ENCODE peak calls at places on chromosomes 11 and 22, in six cellular contexts. U, B, W, H, O and K are unnamed samples.

GRCh38 chr11:721913-722811 is 16.1 kb downstream of the EPS8L2 start:
- DNase-seq in U (peak), B (no peak), W (no peak), H (no peak), O (no peak), K (no peak)

GRCh38 chr11:2186669-2187266 is 15.2 kb upstream of the TH start:
- DNase-seq in U (peak), B (peak), W (peak), H (no peak), O (no peak), K (no peak)

GRCh38 chr22:41557401-41558240 is 3.2 kb upstream of the CSDC2 start:
- DNase-seq in U (no peak), B (peak), W (peak), H (peak), O (no peak), K (no peak)

GRCh38 chr11:76143274-76143673 is 63.0 kb downstream of the WNT11 start:
- DNase-seq in U (no peak), B (no peak), W (no peak), H (no peak), O (no peak), K (no peak)

GRCh38 chr11:112285918-112286317 is 25.3 kb upstream of the PLET1 start:
- DNase-seq in U (no peak), B (no peak), W (no peak), H (peak), O (no peak), K (no peak)

GRCh38 chr11:15309296-15309695 is 194.6 kb downstream of the INSC start:
- DNase-seq in U (no peak), B (peak), W (no peak), H (no peak), O (no peak), K (no peak)

GRCh38 chr11:1842149-1843097 is 3.6 kb downstream of the TNNI2 start:
- DNase-seq in U (no peak), B (no peak), W (no peak), H (no peak), O (no peak), K (no peak)

GRCh38 chr11:72081856-72082255 is 1.2 kb downstream of the LRRC51 start:
- DNase-seq in U (no peak), B (peak), W (no peak), H (no peak), O (no peak), K (no peak)

GRCh38 chr11:73265853-73266643 is 6.1 kb upstream of the P2RY6 start:
- DNase-seq in U (no peak), B (no peak), W (no peak), H (no peak), O (no peak), K (no peak)

GRCh38 chr11:62142921-62143320 is 19.1 kb downstream of the INCENP start:
- DNase-seq in U (no peak), B (no peak), W (no peak), H (no peak), O (no peak), K (no peak)

GRCh38 chr22:22705328-22706100 is 61.1 kb downstream of the GGTLC2 start:
- DNase-seq in U (no peak), B (no peak), W (no peak), H (no peak), O (no peak), K (no peak)

GRCh38 chr11:86143429-86144030 is 74.6 kb upstream of the PICALM start:
- DNase-seq in U (no peak), B (no peak), W (no peak), H (no peak), O (no peak), K (no peak)

GRCh38 chr11:128624269-128625170 is 37.2 kb upstream of the ETS1 start:
- DNase-seq in U (peak), B (peak), W (no peak), H (no peak), O (peak), K (no peak)

GRCh38 chr11:133343951-133344350 is 188.3 kb downstream of the OPCML start:
- DNase-seq in U (no peak), B (peak), W (no peak), H (no peak), O (no peak), K (peak)

GRCh38 chr11:115154355-115154736 is 349.9 kb downstream of the CADM1 start:
- DNase-seq in U (no peak), B (no peak), W (no peak), H (no peak), O (no peak), K (no peak)

GRCh38 chr11:3221408-3222002 is 2.9 kb upstream of the MRGPRG start:
- DNase-seq in U (no peak), B (no peak), W (no peak), H (no peak), O (no peak), K (no peak)

GRCh38 chr11:117634756-117635593 is 162.0 kb downstream of the DSCAML1 start:
- DNase-seq in U (no peak), B (no peak), W (no peak), H (no peak), O (no peak), K (no peak)

GRCh38 chr11:102476812-102477211 is 24.2 kb upstream of the TMEM123 start:
- DNase-seq in U (peak), B (peak), W (peak), H (peak), O (no peak), K (no peak)

GRCh38 chr11:110161061-110161460 is 67.9 kb downstream of the ZC3H12C start:
- DNase-seq in U (no peak), B (no peak), W (no peak), H (no peak), O (no peak), K (no peak)

GRCh38 chr22:38943181-38943580 is 14.2 kb upstream of the APOBEC3A start:
- DNase-seq in U (no peak), B (no peak), W (no peak), H (no peak), O (no peak), K (no peak)

GRCh38 chr11:831132-831864 is 1.5 kb upstream of the CD151 start:
- DNase-seq in U (no peak), B (no peak), W (peak), H (peak), O (no peak), K (no peak)

GRCh38 chr11:127649071-127649470 is 648.5 kb upstream of the KIRREL3 start:
- DNase-seq in U (no peak), B (no peak), W (no peak), H (no peak), O (no peak), K (no peak)

GRCh38 chr11:68408512-68408911 is 52.0 kb upstream of the PPP6R3 start:
- DNase-seq in U (no peak), B (no peak), W (no peak), H (no peak), O (no peak), K (no peak)

GRCh38 chr22:47304191-47304831 is 541.9 kb downstream of the TBC1D22A start:
- DNase-seq in U (no peak), B (no peak), W (no peak), H (no peak), O (no peak), K (no peak)

GRCh38 chr11:70419307-70420007 is 21.1 kb downstream of the CTTN start:
- DNase-seq in U (no peak), B (no peak), W (no peak), H (no peak), O (no peak), K (no peak)